ENCODE peak calls at places on chromosomes 1 and 21, in four cellular contexts. L, Z, H and W are unnamed samples.

GRCh38 chr1:85578321-85579295 is 2.0 kb upstream of the CCN1 start:
- DNase-seq in L (no peak), Z (peak), H (peak), W (peak)

GRCh38 chr21:43361127-43361492 is 65.8 kb downstream of the SIK1 start:
- DNase-seq in L (peak), Z (no peak), H (peak), W (peak)

GRCh38 chr21:38696617-38697016 is 109.1 kb upstream of the ETS2 start:
- DNase-seq in L (no peak), Z (no peak), H (no peak), W (no peak)

GRCh38 chr1:231666957-231667601 is 40.5 kb downstream of the DISC1 start:
- DNase-seq in L (no peak), Z (no peak), H (no peak), W (no peak)

GRCh38 chr1:27403065-27403726 is 10.8 kb downstream of the GPR3 start:
- DNase-seq in L (peak), Z (peak), H (peak), W (peak)

GRCh38 chr1:54277451-54278355 is 77.7 kb downstream of the MRPL37 start:
- DNase-seq in L (peak), Z (no peak), H (peak), W (peak)

GRCh38 chr1:186763107-186763506 is 65.6 kb upstream of the PLA2G4A start:
- DNase-seq in L (no peak), Z (peak), H (peak), W (peak)

GRCh38 chr1:213292653-213293052 is 241.6 kb downstream of the RPS6KC1 start:
- DNase-seq in L (no peak), Z (no peak), H (no peak), W (no peak)

GRCh38 chr1:150186789-150187559 is 37.3 kb downstream of the PLEKHO1 start:
- DNase-seq in L (no peak), Z (peak), H (peak), W (peak)

GRCh38 chr1:20472860-20473711 is 12.9 kb downstream of the CAMK2N1 start:
- DNase-seq in L (no peak), Z (peak), H (peak), W (peak)

GRCh38 chr21:41926068-41926806 is 27.6 kb downstream of the C2CD2 start:
- DNase-seq in L (peak), Z (peak), H (peak), W (peak)

GRCh38 chr1:26833432-26834405 is 7.2 kb downstream of the ZDHHC18 start:
- DNase-seq in L (no peak), Z (no peak), H (no peak), W (peak)

GRCh38 chr1:204697893-204698292 is 12.4 kb upstream of the LRRN2 start:
- DNase-seq in L (peak), Z (no peak), H (no peak), W (no peak)

GRCh38 chr1:225996946-225997545 is 2.1 kb downstream of the SDE2 start:
- DNase-seq in L (no peak), Z (peak), H (no peak), W (peak)

GRCh38 chr1:75135829-75136142 is 1.6 kb downstream of the LHX8 start:
- DNase-seq in L (no peak), Z (no peak), H (peak), W (no peak)
- H3K4me3 ChIP-seq in L (no peak), Z (no peak), H (peak), W (no peak)

GRCh38 chr1:180594723-180595122 is 36.0 kb downstream of the OVAAL start:
- DNase-seq in L (no peak), Z (no peak), H (no peak), W (no peak)
- TF ChIP-seq CTCF in L (no peak), Z (no peak), H (no peak), W (no peak)

DNA sequence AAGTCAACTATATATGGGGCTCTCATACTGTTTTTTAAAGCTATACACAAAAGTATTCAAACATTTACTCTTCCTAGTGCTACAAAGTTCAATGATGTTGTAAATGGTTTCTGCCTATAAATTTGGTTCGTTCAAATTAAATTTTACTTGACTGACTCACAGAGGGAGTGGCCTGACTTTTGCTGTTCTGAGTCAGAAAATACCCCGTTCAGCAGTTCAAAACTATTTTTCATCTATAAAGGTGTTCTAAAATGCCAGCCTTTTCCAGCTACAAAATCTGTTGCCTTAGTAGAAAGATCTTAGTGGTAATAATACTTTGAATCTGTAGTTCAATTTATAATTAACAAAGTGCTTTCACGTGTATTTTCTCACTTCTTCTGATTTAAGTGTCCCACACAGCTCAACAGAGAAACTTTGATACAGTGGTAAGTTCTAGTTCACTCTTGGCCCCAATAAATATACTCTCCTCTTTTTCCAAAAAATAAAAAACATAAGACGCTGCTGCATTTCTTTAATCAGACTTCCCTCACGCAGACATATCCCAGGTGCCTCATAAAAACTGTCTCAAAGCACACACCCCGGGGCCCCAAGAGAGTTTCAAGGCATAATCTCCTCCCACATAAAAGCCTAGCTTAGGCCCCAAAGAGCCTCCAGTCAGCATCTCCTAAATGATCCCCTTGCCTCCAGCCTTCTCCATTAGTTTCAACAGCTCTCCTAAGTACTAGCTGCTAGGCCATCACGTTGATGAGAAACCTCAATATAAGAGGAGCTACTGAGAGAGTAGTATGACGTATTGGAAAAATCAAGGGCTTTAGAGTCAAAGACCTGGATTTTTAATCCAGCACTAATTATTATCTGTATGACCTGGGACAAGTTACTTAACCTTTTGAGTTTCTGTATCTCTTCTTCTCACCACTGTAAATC is 3.2 kb downstream of the PTP4A2 start:
- DNase-seq in L (no peak), Z (peak), H (peak), W (peak)
- H3K4me3 ChIP-seq in L (no peak), Z (peak), H (peak), W (peak)

DNA sequence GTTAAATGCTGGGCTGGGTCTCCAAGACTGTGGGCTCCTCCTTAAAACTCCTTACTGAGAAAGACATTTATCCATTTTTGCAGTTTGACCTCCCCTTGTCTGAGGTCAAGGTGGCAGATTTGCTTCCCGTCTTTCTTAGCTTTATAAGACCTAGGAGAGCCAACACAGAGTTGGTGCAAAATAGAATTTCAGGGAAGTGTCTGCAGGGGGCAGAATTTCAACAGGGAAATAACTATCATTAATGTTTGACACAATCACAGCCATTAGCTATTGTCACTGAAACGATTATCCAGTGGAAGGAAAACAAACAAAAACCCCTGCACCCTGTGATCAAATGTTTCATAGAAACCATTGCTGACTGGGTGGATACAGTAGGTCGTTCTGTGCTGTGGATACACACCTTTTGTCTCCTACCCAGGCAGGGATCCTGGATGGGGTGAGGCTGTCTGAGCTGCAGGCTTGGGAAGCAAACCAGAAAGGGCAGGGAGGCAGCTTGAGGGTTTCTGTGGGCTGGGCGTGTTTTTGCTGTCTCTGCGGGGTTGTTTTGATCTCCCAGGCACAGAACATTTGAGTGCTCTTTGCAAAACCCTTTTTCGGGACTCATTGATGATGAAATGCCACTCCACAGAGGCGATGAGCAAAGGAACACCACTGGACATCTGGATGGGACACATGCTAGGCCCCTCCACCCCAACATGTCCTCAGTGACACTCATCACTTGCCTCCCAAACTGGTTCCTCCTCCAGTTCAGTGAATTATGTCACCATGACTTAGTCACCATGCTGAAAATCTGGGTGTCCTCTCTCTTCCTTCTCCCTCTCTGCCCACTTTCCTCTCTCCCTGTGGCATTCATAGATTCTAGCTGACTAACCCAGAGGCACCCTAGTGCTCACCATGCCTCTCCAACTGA is 94.2 kb upstream of the SERBP1 start:
- DNase-seq in L (no peak), Z (no peak), H (no peak), W (peak)
- TF ChIP-seq CTCF in L (no peak), Z (peak), H (peak), W (peak)

GRCh38 chr21:31337991-31338891 is 5.8 kb downstream of the TIAM1 start:
- DNase-seq in L (peak), Z (peak), H (no peak), W (no peak)
- H3K4me3 ChIP-seq in L (no peak), Z (no peak), H (no peak), W (no peak)

DNA sequence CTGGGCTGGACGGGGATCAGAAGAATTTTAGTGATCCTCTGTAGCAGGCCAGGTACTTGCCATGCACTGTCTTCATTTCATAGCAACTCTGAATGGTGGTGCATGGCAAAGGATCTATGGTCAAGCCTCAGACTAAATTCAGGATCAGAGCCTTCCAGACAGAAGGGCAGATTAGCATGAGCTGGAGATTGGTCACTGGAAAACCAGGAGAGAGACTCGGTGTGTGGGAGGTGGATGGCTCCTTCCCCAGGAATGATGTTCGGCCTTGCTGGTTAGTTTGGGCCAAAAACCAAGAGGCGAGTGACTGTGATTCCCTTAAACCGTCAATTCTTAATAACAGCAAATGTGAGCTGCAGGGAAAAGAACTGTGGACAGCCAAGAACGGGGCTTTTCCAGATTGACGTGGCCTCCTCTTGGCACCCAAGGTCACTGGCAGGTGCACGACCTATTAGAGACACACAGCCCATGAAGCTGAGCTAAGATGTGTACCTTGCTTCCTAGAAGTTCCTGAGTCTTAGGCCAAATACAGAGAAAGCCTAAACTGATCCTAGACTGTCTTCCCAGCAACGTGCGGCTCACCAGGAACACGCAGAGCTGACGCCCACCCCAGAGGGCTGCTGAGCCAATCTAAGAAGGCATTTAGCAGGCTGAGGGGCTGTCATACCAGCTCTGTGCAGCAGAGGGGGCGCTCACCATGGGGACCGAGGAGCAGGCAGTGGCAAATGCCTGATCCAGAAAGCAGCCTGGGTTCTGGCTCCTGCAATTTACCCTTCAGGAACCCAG is 18.5 kb downstream of the ALDH4A1 start:
- DNase-seq in L (peak), Z (peak), H (peak), W (peak)
- TF ChIP-seq CTCF in L (peak), Z (peak), H (peak), W (peak)

DNA sequence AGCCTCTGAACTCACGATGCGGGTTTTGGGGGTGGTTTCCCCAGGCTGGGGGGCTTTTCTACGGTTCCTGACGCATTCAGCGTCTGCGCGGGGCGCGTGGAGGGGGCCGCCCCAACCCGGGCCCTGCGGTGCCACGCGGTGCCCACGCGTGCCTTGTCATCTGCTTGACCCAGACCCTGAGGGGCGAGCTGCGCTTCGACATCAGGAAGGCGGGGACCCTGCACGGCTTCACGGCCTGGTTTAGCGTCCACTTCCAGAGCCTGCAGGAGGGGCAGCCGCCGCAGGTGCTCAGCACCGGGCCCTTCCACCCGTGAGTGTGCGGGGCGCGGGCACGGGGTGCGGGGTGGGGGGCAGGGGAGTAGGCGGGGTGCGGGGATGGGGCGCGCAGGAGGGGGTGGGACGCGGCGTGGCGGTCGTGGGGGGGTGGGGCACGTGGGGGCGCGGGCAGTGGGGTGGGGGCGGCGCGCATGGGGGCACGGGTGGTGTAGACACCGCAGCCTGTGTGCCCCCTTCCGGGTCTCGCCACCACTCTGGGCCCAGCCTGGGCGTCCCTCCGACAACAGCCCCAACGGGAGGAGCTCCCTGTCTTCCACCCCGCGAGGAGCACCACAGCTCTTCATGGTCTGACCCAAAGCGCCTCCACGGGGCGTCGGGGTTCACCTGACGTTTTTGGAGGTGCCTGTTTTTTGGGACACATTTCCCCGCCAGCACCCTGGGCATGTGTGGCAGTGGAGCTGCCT is 26.3 kb downstream of the PRMT2 start:
- DNase-seq in L (no peak), Z (no peak), H (no peak), W (no peak)
- H3K4me3 ChIP-seq in L (no peak), Z (peak), H (peak), W (peak)

GRCh38 chr1:94321662-94322061 is 84.3 kb upstream of the ARHGAP29 start:
- DNase-seq in L (peak), Z (no peak), H (no peak), W (no peak)

GRCh38 chr1:94316836-94317789 is 79.7 kb upstream of the ARHGAP29 start:
- DNase-seq in L (no peak), Z (no peak), H (no peak), W (no peak)

GRCh38 chr1:94318505-94319030 is 81.2 kb upstream of the ARHGAP29 start:
- DNase-seq in L (no peak), Z (no peak), H (no peak), W (no peak)

GRCh38 chr1:94317790-94318188 is 80.4 kb upstream of the ARHGAP29 start:
- DNase-seq in L (no peak), Z (no peak), H (no peak), W (no peak)

GRCh38 chr1:94319319-94320180 is 82.2 kb upstream of the ARHGAP29 start:
- DNase-seq in L (no peak), Z (no peak), H (no peak), W (no peak)
- TF ChIP-seq CTCF in L (no peak), Z (no peak), H (no peak), W (no peak)

DNA sequence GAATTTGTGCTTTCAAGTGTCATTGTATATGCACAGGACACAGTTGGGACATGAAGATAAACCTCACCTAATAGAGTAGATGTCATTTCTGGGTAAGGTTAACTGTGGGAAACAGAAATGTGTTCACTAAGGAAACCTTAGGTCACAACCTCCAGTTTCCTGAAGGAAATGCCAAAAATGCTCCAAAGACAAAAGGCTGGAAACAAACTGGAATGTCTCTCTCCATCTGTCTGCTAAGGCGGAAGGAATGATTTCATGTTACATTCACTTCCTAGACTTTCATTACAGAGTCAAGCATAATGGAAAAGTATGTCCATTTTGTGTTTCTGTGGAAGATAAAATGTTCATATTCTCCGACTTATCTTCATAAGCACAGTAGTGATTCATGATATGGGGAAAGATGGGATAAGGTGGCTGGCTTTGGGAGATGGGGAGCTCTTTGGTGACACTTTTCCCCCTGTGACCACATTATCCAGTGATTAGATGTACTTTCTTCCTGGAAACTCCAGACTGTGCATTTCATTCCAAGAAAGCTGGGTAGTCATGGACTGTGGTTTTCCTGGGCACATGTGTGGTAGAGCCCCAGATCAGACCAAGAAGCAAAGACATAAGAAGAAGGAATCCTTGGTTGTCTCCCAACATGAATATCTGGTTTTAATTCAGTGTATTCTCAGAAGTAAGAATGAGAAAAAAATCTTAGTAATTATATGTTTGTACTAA is 5.7 kb downstream of the S1PR1 start:
- DNase-seq in L (no peak), Z (no peak), H (no peak), W (no peak)
- H3K4me3 ChIP-seq in L (no peak), Z (no peak), H (no peak), W (no peak)